ENCODE peak calls at places on chromosomes 6 and 20, in seven cellular contexts. C, H, N, V, R, K and P are unnamed samples. For H3K4me1, the result is how much of the 10 kb centered on the place peaks cover.

GRCh38 chr20:6034134-6034969 is 19.5 kb downstream of the LRRN4 start:
- DNase-seq in H (no peak), R (no peak), C (no peak), K (no peak), N (no peak), V (no peak), P (no peak)

GRCh38 chr6:156164701-156165454 is 612.3 kb upstream of the ARID1B start:
- DNase-seq in H (no peak), C (no peak), K (no peak), V (no peak), N (no peak), R (no peak), P (no peak)

GRCh38 chr20:7171911-7172310 is 404.4 kb downstream of the BMP2 start:
- DNase-seq in C (no peak), H (no peak), K (no peak), R (no peak), V (no peak), N (no peak), P (no peak)

GRCh38 chr6:20564269-20564668 is 30.0 kb downstream of the CDKAL1 start:
- DNase-seq in V (no peak), R (no peak), N (no peak), H (peak), C (no peak), K (no peak), P (no peak)

GRCh38 chr20:35551485-35551884 is 9.6 kb downstream of the ERGIC3 start:
- DNase-seq in V (no peak), C (no peak), N (peak), R (no peak), K (no peak), H (peak), P (no peak)

GRCh38 chr20:61804896-61805295 is 260.8 kb downstream of the TAF4 start:
- DNase-seq in H (peak), V (no peak), R (no peak), K (no peak), N (no peak), C (peak), P (no peak)

GRCh38 chr6:32774428-32774827 is 11.1 kb upstream of the HLA-DQB2 start:
- DNase-seq in H (no peak), C (no peak), V (no peak), K (no peak), N (no peak), R (no peak), P (no peak)

GRCh38 chr6:45685076-45685475 is 307.3 kb upstream of the SUPT3H start:
- DNase-seq in K (no peak), N (no peak), H (peak), C (no peak), V (no peak), R (no peak), P (no peak)

GRCh38 chr6:9437836-9438235 is 977.0 kb downstream of the TFAP2A start:
- DNase-seq in C (no peak), V (no peak), N (no peak), R (no peak), H (no peak), K (no peak), P (no peak)

GRCh38 chr6:38695227-38695900 is 7.6 kb downstream of the GLO1 start:
- DNase-seq in V (no peak), N (no peak), R (no peak), H (no peak), K (no peak), C (no peak), P (no peak)

GRCh38 chr6:17923401-17923863 is 64.0 kb downstream of the KIF13A start:
- DNase-seq in N (no peak), H (no peak), K (no peak), R (no peak), V (no peak), C (no peak), P (no peak)
- H3K4me1 ChIP-seq in N (under half), H (under half), K (under half), R (under half), V (under half), C (half or more), P (under half)

GRCh38 chr6:126041516-126042447 is 55.4 kb downstream of the TRMT11 start:
- DNase-seq in V (no peak), H (peak), C (no peak), N (no peak), R (no peak), K (no peak), P (no peak)

GRCh38 chr6:126040394-126040793 is 54.1 kb downstream of the TRMT11 start:
- DNase-seq in N (no peak), K (no peak), V (no peak), C (no peak), H (no peak), R (no peak), P (no peak)

GRCh38 chr6:126038234-126038633 is 51.9 kb downstream of the TRMT11 start:
- DNase-seq in R (no peak), N (no peak), K (no peak), V (no peak), H (no peak), C (no peak), P (no peak)

GRCh38 chr6:126039284-126039683 is 52.9 kb downstream of the TRMT11 start:
- DNase-seq in C (no peak), R (no peak), N (no peak), V (no peak), H (peak), K (no peak), P (peak)

DNA sequence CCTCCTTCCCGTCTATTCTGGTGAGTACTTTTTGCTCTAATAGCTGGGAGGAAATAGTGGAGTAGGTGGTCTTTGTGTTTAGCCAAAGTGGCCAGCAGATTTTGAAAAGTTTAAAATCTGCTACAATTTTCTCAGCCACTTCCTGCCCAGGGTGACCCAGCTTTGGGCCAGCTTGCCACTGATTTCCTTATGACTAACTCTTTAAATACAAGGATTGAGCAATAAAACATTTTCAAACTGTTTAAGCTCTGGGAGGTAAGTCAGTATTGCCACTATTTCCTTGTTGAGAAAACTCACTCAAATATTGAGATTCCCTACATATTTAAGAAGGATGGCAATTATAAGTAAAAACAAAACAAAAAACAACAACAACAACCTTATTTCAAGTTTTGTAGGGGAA is 54.5 kb downstream of the TRMT11 start:
- DNase-seq in K (no peak), C (no peak), N (peak), H (peak), V (no peak), R (peak), P (no peak)
- H3K4me1 ChIP-seq in K (under half), C (under half), N (under half), H (under half), V (under half), R (under half), P (under half)

GRCh38 chr20:50514750-50515149 is 4.6 kb downstream of the PTPN1 start:
- DNase-seq in H (no peak), V (no peak), K (no peak), C (no peak), N (no peak), R (no peak), P (no peak)
- H3K4me1 ChIP-seq in H (half or more), V (under half), K (under half), C (half or more), N (under half), R (under half), P (under half)

DNA sequence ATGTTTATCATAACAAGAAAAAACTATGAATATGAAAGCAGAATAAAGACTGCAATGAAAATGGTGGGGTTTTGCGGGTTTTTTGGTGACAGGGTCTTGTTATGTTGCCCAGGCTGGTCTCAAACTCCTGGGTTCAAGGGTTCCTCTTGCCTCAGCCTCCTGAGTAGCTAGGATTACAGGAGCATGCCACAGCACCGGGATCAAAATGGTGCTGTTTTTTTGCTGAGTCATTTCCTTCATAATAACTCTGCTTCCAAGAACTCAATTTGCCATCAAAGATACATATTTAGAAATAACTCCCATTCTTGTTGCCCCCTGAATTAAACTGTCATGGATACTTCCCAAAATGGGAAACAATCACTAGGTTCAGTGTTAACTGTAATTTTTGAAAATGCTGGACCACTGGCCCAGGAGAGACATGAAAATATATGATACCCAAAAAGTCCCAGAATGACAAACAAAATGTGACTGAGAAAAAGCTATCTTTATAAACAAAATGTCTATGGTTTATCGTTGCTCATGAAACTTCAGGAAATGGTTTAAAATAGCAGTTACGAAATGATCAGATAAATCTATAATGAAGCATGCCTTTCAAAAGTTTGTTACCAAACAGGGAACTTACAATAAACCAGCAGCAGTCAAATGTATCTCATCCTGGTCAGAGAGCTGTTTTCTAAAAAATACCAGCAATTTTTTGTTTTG is 32.1 kb downstream of the ILRUN start:
- DNase-seq in N (no peak), K (no peak), C (no peak), H (peak), V (no peak), R (no peak), P (no peak)
- H3K4me1 ChIP-seq in N (under half), K (under half), C (half or more), H (under half), V (under half), R (under half), P (under half)

DNA sequence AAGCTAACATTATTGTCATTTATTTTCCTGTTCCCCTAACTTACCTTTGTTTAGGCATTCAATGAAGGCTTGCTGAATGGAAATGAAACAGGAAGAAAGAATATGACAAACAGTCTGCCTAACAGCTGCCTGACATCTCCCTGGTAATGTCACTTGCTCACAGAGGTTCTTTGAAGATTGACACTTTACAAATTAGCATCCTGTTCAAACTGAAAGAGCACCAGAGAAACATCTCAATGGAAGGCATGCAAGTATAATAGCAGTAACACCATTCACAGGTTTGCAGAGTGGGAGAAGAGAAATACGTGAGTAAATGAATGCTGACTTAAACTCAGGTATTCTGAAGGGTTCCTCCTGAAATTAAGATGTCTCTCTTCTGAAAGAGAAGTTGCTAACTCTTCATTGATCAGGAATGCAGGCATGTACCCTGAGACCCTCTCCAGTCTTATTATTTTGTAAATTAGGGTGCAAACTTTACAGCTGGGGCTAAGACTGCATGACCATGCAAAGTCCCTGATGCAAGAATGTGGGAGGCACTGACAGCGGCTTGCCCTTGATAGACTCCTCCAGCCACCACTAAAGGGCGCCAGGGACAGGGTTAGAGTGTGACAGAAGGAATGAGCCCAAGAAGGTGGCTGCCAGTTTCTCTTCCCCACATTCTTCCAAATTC is 1.3 kb upstream of the SMLR1 start:
- DNase-seq in C (no peak), V (peak), R (no peak), K (peak), H (no peak), N (no peak), P (peak)
- H3K4me1 ChIP-seq in C (under half), V (under half), R (under half), K (under half), H (under half), N (under half), P (under half)